ENCODE peak calls at places on chromosomes 13 and 19, in four cellular contexts. H is fibroblast of lung, R is mammary epithelial cell, M is cardiac fibroblast. T is an unnamed sample.
A peak's percentile ranks its signal among the peaks of the same experiment; 100 is the strongest.

GRCh38 chr19:931860-932646 is 6.2 kb downstream of the ARID3A start:
- DNase-seq in R (no peak), M (no peak), H (no peak), T (no peak)

GRCh38 chr13:59531571-59532091 is 632.1 kb downstream of the DIAPH3 start:
- DNase-seq in R (peak; percentile 51), M (peak; percentile 86), H (peak; percentile 96), T (peak; percentile 61)

GRCh38 chr19:8473652-8474476 is 28.6 kb downstream of the PRAM1 start:
- DNase-seq in R (no peak), M (no peak), H (no peak), T (no peak)

GRCh38 chr13:46728777-46729176 is 68.2 kb downstream of the ESD start:
- DNase-seq in R (peak; percentile 8), M (peak; percentile 42), H (peak; percentile 5), T (no peak)

GRCh38 chr19:15631817-15632216 is 8.9 kb upstream of the CYP4F3 start:
- DNase-seq in H (no peak), M (peak; percentile 8), R (no peak), T (no peak)

GRCh38 chr13:33322474-33322827 is 36.9 kb upstream of the STARD13 start:
- DNase-seq in M (peak; percentile 94), H (peak; percentile 93), R (no peak), T (peak; percentile 71)

GRCh38 chr13:41356788-41357187 is 45.7 kb downstream of the NAA16 start:
- DNase-seq in M (peak; percentile 16), H (no peak), R (no peak), T (no peak)

GRCh38 chr13:65530688-65531087 is 1699.4 kb downstream of the PCDH9 start:
- DNase-seq in H (no peak), R (no peak), M (no peak), T (no peak)

GRCh38 chr19:50325310-50326100 is 3.7 kb downstream of the KCNC3 start:
- DNase-seq in R (peak; percentile 33), H (peak; percentile 20), M (peak; percentile 46), T (no peak)

GRCh38 chr13:110245421-110245899 is 61.5 kb downstream of the COL4A1 start:
- DNase-seq in M (peak; percentile 59), H (peak; percentile 68), R (no peak), T (peak; percentile 38)

GRCh38 chr13:99196466-99197256 is 4.0 kb upstream of the UBAC2 start:
- DNase-seq in R (peak; percentile 27), M (no peak), H (no peak), T (no peak)

GRCh38 chr19:49570138-49570856 is 10.1 kb downstream of the NOSIP start:
- DNase-seq in H (peak; percentile 89), M (peak; percentile 92), R (peak; percentile 58), T (peak; percentile 73)

GRCh38 chr13:50357586-50358118 is 342.4 kb downstream of the KCNRG start:
- DNase-seq in R (peak; percentile 61), M (peak; percentile 88), H (peak; percentile 82), T (peak; percentile 50)

GRCh38 chr19:43446746-43447489 is 18.5 kb downstream of the LYPD3 start:
- DNase-seq in R (peak; percentile 62), M (peak; percentile 84), H (peak; percentile 75), T (peak; percentile 64)

GRCh38 chr13:30186644-30187431 is 120.5 kb downstream of the KATNAL1 start:
- DNase-seq in R (no peak), H (no peak), M (no peak), T (no peak)

GRCh38 chr19:34319230-34319585 is 45.8 kb upstream of the GPI start:
- DNase-seq in R (peak; percentile 21), M (no peak), H (no peak), T (no peak)

GRCh38 chr13:49399801-49400472 is 43.9 kb downstream of the CAB39L start:
- DNase-seq in R (no peak), M (no peak), H (no peak), T (no peak)

GRCh38 chr19:55460670-55461258 is 678 bp downstream of the ISOC2 start:
- DNase-seq in H (peak; percentile 82), M (peak; percentile 83), R (peak; percentile 42), T (peak; percentile 48)

GRCh38 chr19:54451331-54451871 is 2.4 kb downstream of the LENG8 start:
- DNase-seq in M (peak; percentile 43), H (no peak), R (no peak), T (no peak)

GRCh38 chr13:72400859-72401258 is 326.6 kb downstream of the MZT1 start:
- DNase-seq in M (no peak), H (no peak), R (no peak), T (no peak)

GRCh38 chr19:45668342-45668871 is 386 bp downstream of the GIPR start:
- DNase-seq in H (no peak), R (no peak), M (no peak), T (no peak)

GRCh38 chr13:85738696-85739320 is 60.4 kb downstream of the SLITRK6 start:
- DNase-seq in H (no peak), R (peak; percentile 51), M (no peak), T (no peak)

GRCh38 chr19:10191347-10191746 is 3.4 kb downstream of the DNMT1 start:
- DNase-seq in R (no peak), M (peak; percentile 78), H (peak; percentile 93), T (peak; percentile 74)

GRCh38 chr19:50352242-50352641 is 13.2 kb downstream of the NAPSA start:
- DNase-seq in M (no peak), H (no peak), R (no peak), T (no peak)

GRCh38 chr13:106139942-106140341 is 395.5 kb downstream of the EFNB2 start:
- DNase-seq in R (no peak), H (no peak), M (no peak), T (no peak)

GRCh38 chr13:59477011-59477410 is 686.7 kb downstream of the DIAPH3 start:
- DNase-seq in H (no peak), M (peak; percentile 28), R (no peak), T (no peak)

GRCh38 chr13:44293908-44294735 is 79.5 kb upstream of the SERP2 start:
- DNase-seq in R (no peak), M (peak; percentile 44), H (peak; percentile 76), T (peak; percentile 26)

GRCh38 chr19:53598361-53598760 is 33.4 kb upstream of the DPRX start:
- DNase-seq in M (no peak), H (no peak), R (no peak), T (no peak)

GRCh38 chr19:50380137-50380536 is 3.9 kb downstream of the NR1H2 start:
- DNase-seq in R (no peak), H (no peak), M (no peak), T (no peak)

GRCh38 chr13:60329221-60329983 is 67.6 kb upstream of the TDRD3 start:
- DNase-seq in M (peak; percentile 55), R (peak; percentile 14), H (peak; percentile 32), T (peak; percentile 34)

GRCh38 chr13:60583196-60583908 is 186.3 kb downstream of the TDRD3 start:
- DNase-seq in R (no peak), M (peak; percentile 92), H (peak; percentile 59), T (peak; percentile 9)

GRCh38 chr13:93529961-93530360 is 303.4 kb downstream of the GPC6 start:
- DNase-seq in H (peak; percentile 44), R (no peak), M (peak; percentile 7), T (no peak)

GRCh38 chr19:29966594-29967249 is 24.7 kb downstream of the URI1 start:
- DNase-seq in H (peak; percentile 57), M (peak; percentile 42), R (no peak), T (peak; percentile 35)

GRCh38 chr13:30837227-30838159 is 68.6 kb upstream of the MEDAG start:
- DNase-seq in R (no peak), H (no peak), M (no peak), T (no peak)

GRCh38 chr13:75442736-75443234 is 39.2 kb downstream of the TBC1D4 start:
- DNase-seq in R (no peak), H (peak; percentile 46), M (no peak), T (no peak)

GRCh38 chr19:24033962-24034342 is 53.0 kb upstream of the ZNF254 start:
- DNase-seq in R (peak; percentile 65), H (peak; percentile 68), M (peak; percentile 77), T (peak; percentile 64)

GRCh38 chr19:32675720-32676185 is at the start of gene RGS9BP:
- DNase-seq in R (no peak), H (peak; percentile 72), M (peak; percentile 68), T (peak; percentile 55)

GRCh38 chr19:1400281-1401137 is 833 bp downstream of the GAMT start:
- DNase-seq in H (no peak), R (no peak), M (peak; percentile 33), T (peak; percentile 27)

DNA sequence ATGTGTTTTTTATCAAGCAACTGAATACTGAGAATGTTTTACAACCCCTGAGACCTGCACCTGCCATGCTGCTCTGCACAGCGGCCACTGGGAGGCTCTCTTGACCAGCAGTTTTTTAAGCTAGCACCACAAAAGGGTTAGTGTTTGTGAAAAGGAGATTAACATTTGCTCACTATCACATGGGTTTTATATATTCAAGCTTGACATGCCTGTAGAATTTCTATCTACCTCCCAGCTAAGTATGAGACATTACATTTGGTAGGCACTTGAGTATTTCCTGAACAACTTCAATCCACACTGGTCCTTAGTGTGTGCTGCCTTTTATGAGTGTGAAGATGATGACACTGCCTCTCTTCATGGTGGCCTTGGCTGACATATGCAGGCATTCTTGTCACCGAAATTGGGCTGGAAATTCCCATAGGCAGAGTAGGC is 1238.9 kb downstream of the UQCRFS1 start:
- DNase-seq in M (peak; percentile 45), R (no peak), H (no peak), T (peak; percentile 5)
- TF ChIP-seq CTCF in M (peak; percentile 65), R (peak; percentile 49), H (peak; percentile 19), T (peak; percentile 61)

GRCh38 chr13:37602743-37603381 is 4.3 kb upstream of the POSTN start:
- DNase-seq in H (peak; percentile 64), M (peak; percentile 63), R (no peak), T (peak; percentile 10)
- TF ChIP-seq CTCF in H (no peak), M (peak; percentile 59), R (peak; percentile 32), T (peak; percentile 89)

DNA sequence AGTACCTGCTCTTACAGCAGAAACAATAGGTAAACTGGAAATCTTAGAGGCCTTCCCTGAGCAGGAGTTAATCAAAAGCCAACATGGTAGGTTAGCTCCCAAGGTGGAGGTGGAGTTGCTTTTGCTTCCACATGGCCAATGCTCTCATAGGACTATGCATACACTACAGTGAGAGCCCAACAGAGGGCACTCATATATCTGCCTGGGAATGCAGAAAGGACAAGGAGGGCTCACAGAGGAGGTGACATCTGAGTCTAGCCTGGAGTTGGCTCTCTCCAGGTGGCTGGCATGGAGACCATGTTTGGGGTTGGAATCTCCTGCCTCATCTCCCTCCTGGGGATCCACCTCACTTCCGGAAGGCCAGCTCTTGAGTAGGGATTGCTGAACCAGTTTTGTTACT is 34.6 kb downstream of the ATP8A2 start:
- DNase-seq in R (peak; percentile 8), H (no peak), M (no peak), T (no peak)
- TF ChIP-seq CTCF in R (peak; percentile 17), H (no peak), M (no peak), T (no peak)

GRCh38 chr13:76663941-76664340 is 222.3 kb downstream of the KCTD12 start:
- DNase-seq in H (peak; percentile 72), M (peak; percentile 45), R (no peak), T (no peak)

GRCh38 chr13:76672422-76672821 is 213.8 kb downstream of the KCTD12 start:
- DNase-seq in M (peak; percentile 71), R (peak; percentile 63), H (peak; percentile 42), T (no peak)

GRCh38 chr13:76668141-76668540 is 218.1 kb downstream of the KCTD12 start:
- DNase-seq in M (no peak), H (no peak), R (no peak), T (no peak)

GRCh38 chr13:76668716-76669115 is 217.5 kb downstream of the KCTD12 start:
- DNase-seq in H (no peak), R (no peak), M (no peak), T (no peak)

GRCh38 chr13:76667551-76667950 is 218.7 kb downstream of the KCTD12 start:
- DNase-seq in H (peak; percentile 87), M (peak; percentile 83), R (peak; percentile 16), T (peak; percentile 48)
- TF ChIP-seq CTCF in H (peak; percentile 48), M (peak; percentile 42), R (peak; percentile 18), T (peak; percentile 75)

GRCh38 chr13:103898481-103898880 is 832.3 kb upstream of the SLC10A2 start:
- DNase-seq in R (no peak), M (no peak), H (no peak), T (no peak)
- TF ChIP-seq CTCF in R (no peak), M (no peak), H (no peak), T (no peak)